ENCODE peak calls at places on chromosomes 6 and 20, in ten cellular contexts. G is adrenal gland; R is tibial nerve; U is spleen; M is naive thymus-derived CD4-positive, alpha-beta T cell; I is endodermal cell; A is CD8-positive, alpha-beta T cell; Y is GM23248; K is A549; V is psoas muscle. D is an unnamed sample.

GRCh38 chr20:44301285-44301684 is 9.7 kb downstream of the FITM2 start:
- DNase-seq in M (no peak), V (no peak), G (no peak), A (no peak), K (no peak), R (no peak), I (no peak), U (no peak), Y (no peak), D (no peak)

GRCh38 chr6:43665376-43665775 is 20.5 kb downstream of the RSPH9 start:
- DNase-seq in R (no peak), M (no peak), V (no peak), U (no peak), Y (peak; percentile 56), I (no peak), A (no peak), K (no peak), G (no peak), D (no peak)

GRCh38 chr6:52647199-52647598 is 23.7 kb upstream of the TMEM14A start:
- DNase-seq in V (no peak), I (no peak), R (no peak), M (no peak), Y (peak; percentile 87), U (no peak), K (no peak), A (no peak), G (no peak), D (no peak)

GRCh38 chr20:61829526-61829925 is 236.2 kb downstream of the TAF4 start:
- DNase-seq in M (no peak), I (no peak), A (no peak), R (no peak), G (no peak), U (peak; percentile 29), Y (no peak), K (no peak), V (no peak), D (no peak)

GRCh38 chr6:7151381-7151780 is 43.6 kb downstream of the RREB1 start:
- DNase-seq in R (no peak), G (no peak), U (no peak), K (no peak), M (no peak), V (no peak), A (no peak), I (peak; percentile 47), Y (no peak), D (no peak)

GRCh38 chr6:69601132-69601531 is 195.7 kb downstream of the LMBRD1 start:
- DNase-seq in G (peak; percentile 22), M (no peak), I (no peak), U (no peak), Y (no peak), K (no peak), A (no peak), R (no peak), V (no peak), D (peak; percentile 47)

GRCh38 chr6:142819603-142820335 is 125.2 kb downstream of the HIVEP2 start:
- DNase-seq in K (no peak), V (no peak), R (no peak), G (no peak), U (no peak), M (no peak), A (peak; percentile 38), I (no peak), Y (peak; percentile 27), D (no peak)

GRCh38 chr6:53979468-53980067 is 131.7 kb upstream of the MLIP start:
- DNase-seq in G (no peak), R (no peak), M (peak; percentile 2), Y (peak; percentile 58), K (peak; percentile 44), A (no peak), V (no peak), U (no peak), I (no peak), D (peak; percentile 8)

GRCh38 chr20:53940883-53941546 is 129.4 kb downstream of the BCAS1 start:
- DNase-seq in K (peak; percentile 81), I (no peak), M (no peak), V (no peak), R (no peak), A (no peak), G (no peak), U (no peak), Y (peak; percentile 93), D (peak; percentile 27)

GRCh38 chr6:75098709-75099108 is 107.1 kb downstream of the COL12A1 start:
- DNase-seq in M (no peak), V (peak; percentile 56), A (no peak), I (no peak), U (no peak), Y (peak; percentile 97), R (peak; percentile 59), G (peak; percentile 86), K (peak; percentile 44), D (peak; percentile 32)

GRCh38 chr6:75094614-75095321 is 111.1 kb downstream of the COL12A1 start:
- DNase-seq in G (no peak), R (no peak), U (no peak), A (no peak), V (no peak), K (peak; percentile 9), I (no peak), Y (peak; percentile 55), M (no peak), D (no peak)

GRCh38 chr6:75101896-75102680 is 103.8 kb downstream of the COL12A1 start:
- DNase-seq in G (no peak), A (no peak), V (no peak), R (no peak), M (no peak), K (no peak), I (no peak), U (no peak), Y (peak; percentile 87), D (no peak)

DNA sequence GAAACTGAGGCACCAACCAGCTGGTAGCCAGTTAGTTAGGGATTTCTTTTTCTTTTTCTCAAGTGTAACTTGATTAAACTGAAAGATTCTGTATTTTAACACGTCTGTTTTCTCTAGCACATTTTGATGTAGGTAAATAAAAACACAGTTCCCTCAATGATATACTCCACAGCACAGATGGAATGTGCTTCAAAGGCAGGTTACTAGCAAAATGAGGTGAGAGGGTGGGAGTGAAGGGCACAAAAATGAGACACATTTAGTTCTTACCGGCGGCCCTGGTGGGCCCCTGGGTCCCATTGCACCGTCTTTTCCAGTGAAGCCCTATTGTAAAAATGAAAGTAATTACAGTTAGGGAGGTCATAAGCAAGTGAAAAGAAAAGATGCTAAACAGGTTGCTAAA is 108.9 kb downstream of the COL12A1 start:
- DNase-seq in K (no peak), V (no peak), I (no peak), M (no peak), G (no peak), A (no peak), U (no peak), R (no peak), Y (no peak), D (no peak)
- H3K4me1 ChIP-seq in K (peaks cover 12% of the 10 kb centered on the region), V (peaks cover 3% of the 10 kb centered on the region), I (no peaks in the 10 kb centered on the region), M (no peaks in the 10 kb centered on the region), G (no peaks in the 10 kb centered on the region), A (no peaks in the 10 kb centered on the region), U (no peaks in the 10 kb centered on the region), R (no peaks in the 10 kb centered on the region), Y (peaks cover 49% of the 10 kb centered on the region), D (no peaks in the 10 kb centered on the region)

GRCh38 chr6:137936798-137937197 is 69.7 kb downstream of the TNFAIP3 start:
- DNase-seq in K (no peak), I (no peak), R (no peak), V (no peak), M (no peak), A (no peak), G (no peak), U (no peak), Y (no peak), D (no peak)
- H3K4me3 ChIP-seq in K (no peak overlapping the region), I (no peak overlapping the region), R (no peak overlapping the region), V (no peak overlapping the region), M (no peak overlapping the region), A (no peak overlapping the region), G (no peak overlapping the region), U (no peak overlapping the region), Y (no peak overlapping the region), D (no peak overlapping the region)

DNA sequence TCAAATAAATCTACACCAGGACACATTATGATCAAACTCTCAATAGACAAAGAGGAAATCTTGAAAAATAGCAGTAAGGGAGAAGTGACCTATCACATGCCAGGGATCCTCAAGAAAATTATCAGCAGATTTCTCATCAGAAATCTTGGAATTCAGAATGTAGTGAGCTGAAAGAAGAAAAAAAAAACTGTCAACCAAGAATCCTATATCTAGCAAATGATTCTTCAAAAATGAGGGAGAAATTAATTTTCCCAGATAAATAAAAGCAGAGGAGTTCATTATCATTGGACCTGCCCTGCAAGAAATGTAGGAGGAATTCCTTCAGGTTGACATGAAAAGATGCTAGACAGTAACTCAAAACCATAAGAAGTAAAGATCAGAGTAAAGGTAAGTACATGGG is 363.6 kb downstream of the TFAP2A start:
- DNase-seq in G (no peak), R (no peak), K (no peak), V (no peak), U (no peak), A (no peak), I (no peak), M (no peak), Y (no peak), D (no peak)
- H3K9me3 ChIP-seq in G (no peaks in the 10 kb centered on the region), R (no peaks in the 10 kb centered on the region), K (peaks cover 4% of the 10 kb centered on the region), V (peaks cover 4% of the 10 kb centered on the region), U (no peaks in the 10 kb centered on the region), A (no peaks in the 10 kb centered on the region), I (no peaks in the 10 kb centered on the region), M (no peaks in the 10 kb centered on the region), Y (no peaks in the 10 kb centered on the region), D (no peaks in the 10 kb centered on the region)

GRCh38 chr6:136289327-136289578 is 393 bp downstream of the BCLAF1 start:
- DNase-seq in R (peak; percentile 85), V (peak; percentile 92), U (peak; percentile 98), K (peak; percentile 89), Y (peak; percentile 97), A (peak; percentile 94), G (peak; percentile 91), I (peak; percentile 93), M (peak; percentile 95), D (peak; percentile 94)

GRCh38 chr6:136280032-136280609 is 9.5 kb downstream of the BCLAF1 start:
- DNase-seq in M (no peak), U (no peak), I (no peak), R (no peak), A (no peak), V (no peak), G (no peak), K (no peak), Y (no peak), D (no peak)

GRCh38 chr6:136282906-136283305 is 6.7 kb downstream of the BCLAF1 start:
- DNase-seq in A (no peak), K (no peak), G (no peak), U (no peak), Y (no peak), M (no peak), V (no peak), R (no peak), I (no peak), D (no peak)

GRCh38 chr6:136288566-136289326 is 900 bp downstream of the BCLAF1 start:
- DNase-seq in G (peak; percentile 94), M (peak; percentile 85), R (peak; percentile 36), Y (peak; percentile 100), V (peak; percentile 77), K (peak; percentile 75), A (peak; percentile 96), U (peak; percentile 94), I (peak; percentile 88), D (peak; percentile 57)

DNA sequence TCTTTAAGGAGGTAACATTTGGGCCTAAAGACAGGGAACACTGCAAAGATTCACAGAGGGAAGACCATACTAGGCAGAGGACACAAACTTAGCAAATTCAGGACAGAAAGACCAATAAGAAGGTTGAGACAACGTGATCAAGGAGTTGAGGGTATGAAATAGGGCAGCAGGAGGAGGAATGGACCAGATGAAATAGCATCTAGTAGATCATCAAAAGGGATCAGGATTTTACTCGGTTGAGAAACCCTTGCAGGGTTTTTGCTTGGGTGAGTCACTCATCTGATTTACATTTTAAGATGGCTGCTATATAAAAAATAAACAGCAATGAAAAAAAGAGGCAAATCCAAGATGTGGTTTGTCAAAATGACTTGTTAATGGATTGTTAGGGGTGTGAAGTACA is 4.7 kb downstream of the BCLAF1 start:
- DNase-seq in G (no peak), R (no peak), U (no peak), A (no peak), M (no peak), I (no peak), K (no peak), Y (peak; percentile 80), V (no peak), D (no peak)
- H3K4me1 ChIP-seq in G (peaks cover 54% of the 10 kb centered on the region), R (peaks cover 60% of the 10 kb centered on the region), U (peaks cover 88% of the 10 kb centered on the region), A (peaks cover 78% of the 10 kb centered on the region), M (peaks cover 68% of the 10 kb centered on the region), I (no peaks in the 10 kb centered on the region), K (peaks cover 54% of the 10 kb centered on the region), Y (peaks cover 52% of the 10 kb centered on the region), V (peaks cover 85% of the 10 kb centered on the region), D (peaks cover 9% of the 10 kb centered on the region)

D was measured in BE2C.